ENCODE peak calls at places on chromosomes 3 and 15, in four cellular contexts. P is AG08396, J is mesothelial cell of epicardium, T is iPS-NIHi11. N is an unnamed sample.

GRCh38 chr3:125401402-125401801 is 26.3 kb upstream of the ZNF148 start:
- DNase-seq in P (peak; percentile 47), T (no peak), J (no peak), N (no peak)

GRCh38 chr3:143016321-143016972 is 15.1 kb downstream of the U2SURP start:
- DNase-seq in T (no peak), J (no peak), P (no peak), N (no peak)

GRCh38 chr3:30694148-30694547 is 87.7 kb downstream of the TGFBR2 start:
- DNase-seq in J (no peak), P (no peak), T (no peak), N (no peak)

GRCh38 chr3:127103116-127103515 is 89.8 kb upstream of the PRR23E start:
- DNase-seq in J (no peak), P (no peak), T (no peak), N (peak; percentile 54)

GRCh38 chr15:74396445-74397238 is 29.2 kb upstream of the CYP11A1 start:
- DNase-seq in T (no peak), J (no peak), P (peak; percentile 47), N (no peak)

GRCh38 chr15:69712999-69713398 is 260.4 kb downstream of the RPLP1 start:
- DNase-seq in P (no peak), T (no peak), J (no peak), N (no peak)

GRCh38 chr15:47360296-47360695 is 357.0 kb upstream of the SEMA6D start:
- DNase-seq in J (no peak), T (no peak), P (no peak), N (no peak)

GRCh38 chr3:108001457-108001856 is 89.4 kb downstream of the CD47 start:
- DNase-seq in J (no peak), T (no peak), P (no peak), N (no peak)

GRCh38 chr3:45819543-45819942 is 22.4 kb downstream of the LZTFL1 start:
- DNase-seq in P (no peak), T (no peak), J (no peak), N (no peak)

GRCh38 chr3:123818921-123819429 is 65.2 kb downstream of the MYLK start:
- DNase-seq in P (peak; percentile 43), T (no peak), J (no peak), N (no peak)

GRCh38 chr3:37474936-37475335 is 300.6 kb upstream of the LRRFIP2 start:
- DNase-seq in J (no peak), P (no peak), T (no peak), N (no peak)

GRCh38 chr3:172132159-172132586 is 92.8 kb downstream of the FNDC3B start:
- DNase-seq in P (no peak), T (no peak), J (no peak), N (no peak)